ENCODE peak calls at places on chromosome 3, in seven cellular contexts. M is K562, K is SK-N-SH, U is HCT116, J is HepG2, C is H1, V is GM12878. B is an unnamed sample.

GRCh38 chr3:120524171-120524923 is 71.8 kb upstream of the NDUFB4 start:
- DNase-seq in M (no peak), K (no peak), U (no peak), J (no peak), C (no peak), V (no peak), B (no peak)

GRCh38 chr3:29185706-29186105 is 95.2 kb upstream of the RBMS3 start:
- DNase-seq in M (no peak), K (no peak), U (no peak), J (no peak), C (no peak), V (no peak), B (no peak)

GRCh38 chr3:113132571-113132996 is 78.8 kb upstream of the BOC start:
- DNase-seq in M (no peak), K (no peak), U (no peak), J (peak; percentile 1), C (no peak), V (no peak), B (no peak)

GRCh38 chr3:66276705-66277274 is 56.0 kb downstream of the SLC25A26 start:
- DNase-seq in M (peak; percentile 60), K (peak; percentile 46), U (peak; percentile 55), J (peak; percentile 55), C (peak; percentile 60), V (no peak), B (peak; percentile 32)

GRCh38 chr3:143699351-143699750 is 148.9 kb downstream of the SLC9A9 start:
- DNase-seq in M (no peak), K (no peak), U (no peak), J (no peak), C (no peak), V (no peak), B (no peak)

GRCh38 chr3:48694610-48695051 is 8.9 kb upstream of the NCKIPSD start:
- DNase-seq in M (no peak), K (peak; percentile 41), U (peak; percentile 32), J (no peak), C (no peak), V (no peak), B (no peak)

GRCh38 chr3:129312021-129312639 is 33.5 kb downstream of the HMCES start:
- DNase-seq in M (no peak), K (no peak), U (no peak), J (no peak), C (no peak), V (no peak), B (no peak)

GRCh38 chr3:153463895-153464294 is 301.9 kb downstream of the RAP2B start:
- DNase-seq in M (no peak), K (no peak), U (no peak), J (no peak), C (no peak), V (peak; percentile 16), B (no peak)

GRCh38 chr3:13415236-13416001 is 4.7 kb downstream of the NUP210 start:
- DNase-seq in M (no peak), K (no peak), U (no peak), J (no peak), C (no peak), V (no peak), B (no peak)

GRCh38 chr3:139234491-139234890 is 109.3 kb upstream of the MRPS22 start:
- DNase-seq in M (no peak), K (no peak), U (no peak), J (no peak), C (no peak), V (no peak), B (no peak)

GRCh38 chr3:43346990-43347749 is 60.8 kb downstream of the SNRK start:
- DNase-seq in M (no peak), K (no peak), U (no peak), J (no peak), C (no peak), V (no peak), B (no peak)

GRCh38 chr3:46472736-46473135 is 8.0 kb upstream of the LTF start:
- DNase-seq in M (no peak), K (no peak), U (no peak), J (no peak), C (peak; percentile 13), V (no peak), B (no peak)

GRCh38 chr3:112302061-112302830 is 8.2 kb upstream of the SLC9C1 start:
- DNase-seq in M (peak; percentile 37), K (peak; percentile 30), U (no peak), J (no peak), C (peak; percentile 67), V (no peak), B (no peak)

GRCh38 chr3:133329626-133330025 is 70.2 kb upstream of the BFSP2 start:
- DNase-seq in M (no peak), K (no peak), U (no peak), J (no peak), C (no peak), V (no peak), B (no peak)

GRCh38 chr3:105253225-105253624 is 113.5 kb upstream of the ALCAM start:
- DNase-seq in M (no peak), K (no peak), U (no peak), J (no peak), C (no peak), V (no peak), B (no peak)

GRCh38 chr3:72413228-72413627 is 435.0 kb downstream of the SHQ1 start:
- DNase-seq in M (peak; percentile 32), K (no peak), U (no peak), J (peak; percentile 39), C (no peak), V (no peak), B (no peak)

GRCh38 chr3:157088133-157088488 is 71.8 kb downstream of the CCNL1 start:
- DNase-seq in M (no peak), K (no peak), U (no peak), J (no peak), C (no peak), V (no peak), B (no peak)

GRCh38 chr3:101567528-101568317 is 6.1 kb downstream of the TRMT10C start:
- DNase-seq in M (no peak), K (no peak), U (no peak), J (no peak), C (no peak), V (no peak), B (no peak)

GRCh38 chr3:8301977-8302589 is 199.5 kb upstream of the LMCD1 start:
- DNase-seq in M (peak; percentile 24), K (peak; percentile 35), U (peak; percentile 35), J (peak; percentile 31), C (no peak), V (no peak), B (peak; percentile 8)

GRCh38 chr3:66012711-66013110 is 26.0 kb downstream of the MAGI1 start:
- DNase-seq in M (no peak), K (no peak), U (no peak), J (no peak), C (no peak), V (no peak), B (no peak)

GRCh38 chr3:139134678-139135372 is 90.1 kb upstream of the PRR23C start:
- DNase-seq in M (peak; percentile 58), K (no peak), U (no peak), J (no peak), C (no peak), V (no peak), B (no peak)

GRCh38 chr3:107436029-107436428 is 58.8 kb downstream of the CCDC54 start:
- DNase-seq in M (no peak), K (no peak), U (no peak), J (no peak), C (no peak), V (no peak), B (no peak)

GRCh38 chr3:64518496-64518895 is 169.3 kb downstream of the ADAMTS9 start:
- DNase-seq in M (no peak), K (no peak), U (no peak), J (no peak), C (no peak), V (no peak), B (no peak)

GRCh38 chr3:71585891-71586809 is 2.6 kb upstream of the FOXP1 start:
- DNase-seq in M (peak; percentile 45), K (peak; percentile 29), U (peak; percentile 6), J (no peak), C (no peak), V (no peak), B (peak; percentile 5)

GRCh38 chr3:75650191-75650590 is 13.9 kb upstream of the FRG2C start:
- DNase-seq in M (no peak), K (no peak), U (no peak), J (no peak), C (no peak), V (no peak), B (no peak)

GRCh38 chr3:160023476-160023875 is 34.8 kb downstream of the IL12A start:
- DNase-seq in M (no peak), K (no peak), U (no peak), J (no peak), C (no peak), V (no peak), B (no peak)
- TF ChIP-seq SIN3A in M (no peak), K (no peak), U (no peak), J (no peak), C (no peak), V (no peak), B (no peak)

GRCh38 chr3:124097362-124098120 is 105.6 kb upstream of the ROPN1 start:
- DNase-seq in M (no peak), K (no peak), U (no peak), J (no peak), C (no peak), V (no peak), B (no peak)
- H3K27me3 ChIP-seq in M (no peaks in the 10 kb centered on the region), K (no peaks in the 10 kb centered on the region), U (peaks cover 100% of the 10 kb centered on the region), J (no peaks in the 10 kb centered on the region), C (no peaks in the 10 kb centered on the region), V (peaks cover 2% of the 10 kb centered on the region), B (peaks cover 31% of the 10 kb centered on the region)

DNA sequence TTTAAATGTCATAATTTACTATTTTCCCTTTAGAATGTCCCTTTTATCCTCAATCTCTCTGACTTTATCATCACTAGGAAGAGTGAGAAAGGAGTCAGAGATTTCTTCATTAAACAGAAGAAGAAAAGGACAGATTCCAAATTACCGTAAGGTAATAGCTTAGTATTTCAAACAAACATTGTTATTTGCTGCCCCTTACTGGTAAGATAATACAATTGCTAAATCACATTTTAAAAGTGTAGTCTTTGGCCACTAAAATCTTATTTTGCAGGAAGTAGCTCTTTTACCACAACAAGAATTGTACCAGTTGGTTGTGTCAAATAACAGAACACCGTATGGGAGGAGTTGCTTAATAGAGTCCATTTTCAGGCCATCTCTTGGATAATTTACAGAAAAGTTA is 53.7 kb downstream of the CGGBP1 start:
- DNase-seq in M (peak; percentile 16), K (no peak), U (peak; percentile 18), J (no peak), C (no peak), V (no peak), B (no peak)
- TF ChIP-seq SIN3A in M (no peak), K (no peak), U (no peak), J (no peak), C (no peak), V (no peak), B (no peak)

GRCh38 chr3:53081318-53081717 is 35.4 kb upstream of the SFMBT1 start:
- DNase-seq in M (no peak), K (no peak), U (no peak), J (no peak), C (no peak), V (no peak), B (no peak)

GRCh38 chr3:53084310-53085001 is 38.6 kb upstream of the SFMBT1 start:
- DNase-seq in M (peak; percentile 54), K (no peak), U (no peak), J (peak; percentile 41), C (no peak), V (no peak), B (no peak)

GRCh38 chr3:53083949-53084309 is 38.1 kb upstream of the SFMBT1 start:
- DNase-seq in M (peak; percentile 63), K (no peak), U (no peak), J (no peak), C (no peak), V (no peak), B (no peak)

GRCh38 chr3:53083496-53083895 is 37.6 kb upstream of the SFMBT1 start:
- DNase-seq in M (peak; percentile 16), K (peak; percentile 77), U (no peak), J (no peak), C (no peak), V (no peak), B (no peak)

GRCh38 chr3:53082736-53083135 is 36.9 kb upstream of the SFMBT1 start:
- DNase-seq in M (no peak), K (no peak), U (no peak), J (no peak), C (no peak), V (no peak), B (no peak)
- H3K27me3 ChIP-seq in M (no peaks in the 10 kb centered on the region), K (no peaks in the 10 kb centered on the region), U (no peaks in the 10 kb centered on the region), J (no peaks in the 10 kb centered on the region), C (no peaks in the 10 kb centered on the region), V (no peaks in the 10 kb centered on the region), B (no peaks in the 10 kb centered on the region)